ENCODE peak calls at places on chromosome 2, in four cellular contexts. V, E, O and G are unnamed samples.
A peak's percentile ranks its signal among the peaks of the same experiment; 100 is the strongest.

GRCh38 chr2:241788572-241788971 is 11.9 kb downstream of the GAL3ST2 start:
- DNase-seq in E (no peak), V (no peak), O (no peak), G (no peak)

GRCh38 chr2:159454185-159454584 is 162.2 kb downstream of the BAZ2B start:
- DNase-seq in O (no peak), E (no peak), V (no peak), G (no peak)

GRCh38 chr2:101873543-101873942 is 118.2 kb upstream of the IL1R2 start:
- DNase-seq in V (no peak), O (peak; percentile 4), E (no peak), G (no peak)

GRCh38 chr2:215420471-215420935 is 15.4 kb downstream of the FN1 start:
- DNase-seq in O (peak; percentile 25), V (no peak), E (no peak), G (no peak)

GRCh38 chr2:177149155-177149503 is 63.5 kb upstream of the HNRNPA3 start:
- DNase-seq in O (no peak), V (no peak), E (no peak), G (no peak)

GRCh38 chr2:112881217-112882000 is 29.6 kb upstream of the IL37 start:
- DNase-seq in E (no peak), V (peak; percentile 81), O (peak; percentile 56), G (peak; percentile 35)

GRCh38 chr2:167192833-167193232 is 304.6 kb downstream of the XIRP2 start:
- DNase-seq in E (no peak), V (no peak), O (no peak), G (no peak)

GRCh38 chr2:174977364-174977763 is 27.8 kb downstream of the CHN1 start:
- DNase-seq in O (no peak), V (no peak), E (no peak), G (no peak)

GRCh38 chr2:90069290-90069894 is 1377.9 kb downstream of the RPIA start:
- DNase-seq in O (peak; percentile 69), V (no peak), E (no peak), G (no peak)

GRCh38 chr2:157415632-157416101 is 28.2 kb downstream of the CYTIP start:
- DNase-seq in E (no peak), O (no peak), V (no peak), G (no peak)